ENCODE peak calls at places on chromosome 22, in five cellular contexts. A, Q, Z, F and V are unnamed samples.

GRCh38 chr22:31103899-31104694 is 3.3 kb downstream of the SELENOM start:
- DNase-seq in A (no peak), Q (no peak), Z (no peak), F (no peak), V (no peak)

GRCh38 chr22:50261615-50262459 is at the start of gene MAPK12:
- DNase-seq in A (no peak), Z (no peak), F (no peak), Q (peak), V (no peak)

GRCh38 chr22:50144005-50144614 is 26.4 kb upstream of the PANX2 start:
- DNase-seq in Q (no peak), A (no peak), Z (no peak), F (no peak), V (no peak)

GRCh38 chr22:43136255-43136654 is 6.9 kb downstream of the MCAT start:
- DNase-seq in Z (no peak), F (no peak), A (peak), Q (peak), V (peak)

GRCh38 chr22:48944756-48945620 is 882.7 kb downstream of the BRD1 start:
- DNase-seq in Q (no peak), A (no peak), Z (no peak), F (no peak), V (no peak)

GRCh38 chr22:26797910-26798309 is 140.5 kb downstream of the MIAT start:
- DNase-seq in A (no peak), Z (no peak), Q (no peak), F (no peak), V (no peak)

GRCh38 chr22:50012201-50013181 is at the start of gene IL17REL:
- DNase-seq in F (no peak), Z (peak), Q (peak), A (peak), V (no peak)

GRCh38 chr22:25745341-25746011 is 3.5 kb downstream of the MYO18B start:
- DNase-seq in A (no peak), F (no peak), Z (peak), Q (peak), V (peak)

GRCh38 chr22:50112151-50113118 is 22.6 kb downstream of the MOV10L1 start:
- DNase-seq in F (no peak), A (no peak), Q (peak), Z (peak), V (no peak)

DNA sequence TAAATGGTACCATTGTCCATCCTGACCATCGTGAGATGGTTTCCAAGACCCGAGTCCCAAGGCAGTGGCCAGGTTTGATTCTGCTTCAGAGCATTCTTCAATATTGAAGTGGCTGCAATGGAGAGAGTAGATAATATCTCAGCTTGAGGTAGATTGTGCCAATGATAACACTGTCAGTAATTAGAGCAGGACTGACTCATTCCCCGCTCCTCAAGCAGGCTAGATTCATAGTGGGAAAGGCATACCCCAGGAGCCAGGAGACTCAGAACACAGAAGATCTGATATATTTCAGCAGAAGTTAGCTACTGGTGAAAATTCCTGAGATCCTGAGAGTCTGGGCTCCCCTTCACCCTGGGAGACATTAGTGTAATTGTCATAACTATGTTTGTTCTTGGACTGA is 55.6 kb upstream of the LARGE1 start:
- DNase-seq in Q (no peak), F (no peak), A (no peak), Z (no peak), V (no peak)
- TF ChIP-seq CTCF in Q (no peak), F (no peak), A (no peak), Z (no peak), V (no peak)

GRCh38 chr22:33575041-33575440 is 345.2 kb downstream of the LARGE1 start:
- DNase-seq in Z (no peak), F (no peak), A (no peak), Q (no peak), V (no peak)

GRCh38 chr22:33576205-33576604 is 344.1 kb downstream of the LARGE1 start:
- DNase-seq in Z (no peak), A (peak), F (no peak), Q (no peak), V (no peak)

GRCh38 chr22:33577862-33578411 is 342.3 kb downstream of the LARGE1 start:
- DNase-seq in F (no peak), Q (no peak), A (no peak), Z (no peak), V (no peak)

GRCh38 chr22:33579448-33580093 is 340.7 kb downstream of the LARGE1 start:
- DNase-seq in Q (peak), Z (peak), A (peak), F (no peak), V (peak)

GRCh38 chr22:33578752-33579151 is 341.5 kb downstream of the LARGE1 start:
- DNase-seq in F (no peak), Z (no peak), Q (no peak), A (no peak), V (no peak)
- TF ChIP-seq CTCF in F (no peak), Z (no peak), Q (no peak), A (no peak), V (no peak)

DNA sequence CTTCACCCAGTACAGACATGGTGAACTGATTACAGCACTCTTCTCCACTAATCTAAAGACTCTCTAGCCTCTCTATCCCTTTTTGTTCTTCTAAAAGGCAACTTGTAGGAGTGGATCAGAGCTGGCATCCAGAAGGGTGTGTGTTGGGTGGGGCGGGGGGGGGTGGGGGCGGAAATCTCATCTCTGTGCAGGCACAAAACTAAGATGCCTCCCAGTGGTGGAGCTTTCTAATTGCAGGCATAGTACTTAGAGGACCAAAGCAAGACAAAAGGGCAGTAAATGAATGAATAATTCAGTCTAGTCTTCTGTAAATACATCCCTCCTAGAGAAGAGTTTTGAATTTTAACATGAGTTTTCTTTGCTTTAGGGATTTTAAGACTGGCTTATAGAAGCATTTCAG is 11.4 kb upstream of the EMID1 start:
- DNase-seq in Q (no peak), F (no peak), A (no peak), Z (no peak), V (no peak)
- TF ChIP-seq CTCF in Q (no peak), F (no peak), A (no peak), Z (peak), V (no peak)

GRCh38 chr22:40818747-40819662 is at the start of gene SLC25A17:
- DNase-seq in Z (peak), Q (peak), A (peak), F (peak), V (peak)
- TF ChIP-seq CTCF in Z (peak), Q (peak), A (peak), F (peak), V (peak)

GRCh38 chr22:41828516-41828915 is 4.4 kb upstream of the SREBF2 start:
- DNase-seq in F (no peak), Q (no peak), A (no peak), Z (no peak), V (no peak)

GRCh38 chr22:41831828-41832552 is 915 bp upstream of the SREBF2 start:
- DNase-seq in A (no peak), Q (no peak), F (no peak), Z (no peak), V (no peak)

GRCh38 chr22:41831383-41831782 is 1.5 kb upstream of the SREBF2 start:
- DNase-seq in A (no peak), F (no peak), Q (peak), Z (peak), V (no peak)

GRCh38 chr22:41827671-41828070 is 5.2 kb upstream of the SREBF2 start:
- DNase-seq in Z (no peak), Q (no peak), F (no peak), A (no peak), V (no peak)

GRCh38 chr22:41830174-41830573 is 2.7 kb upstream of the SREBF2 start:
- DNase-seq in Q (no peak), A (no peak), F (no peak), Z (no peak), V (no peak)
- TF ChIP-seq CTCF in Q (no peak), A (no peak), F (no peak), Z (no peak), V (no peak)